ENCODE peak calls at places on chromosomes 1 and 21, in six cellular contexts. K is K562, R is IMR-90, P is Peyer's patch, Z is stomach, O is spleen. X is an unnamed sample. For H3K27me3, the result is how much of the 10 kb centered on the place peaks cover.

GRCh38 chr1:183168308-183168707 is 17.8 kb upstream of the LAMC2 start:
- DNase-seq in K (no peak), R (no peak), P (no peak), Z (no peak), O (no peak), X (no peak)

GRCh38 chr1:89525169-89525855 is 683 bp downstream of the LRRC8B start:
- DNase-seq in K (peak), R (no peak), P (peak), Z (no peak), O (no peak), X (peak)

GRCh38 chr1:240691521-240692338 is 79.8 kb upstream of the GREM2 start:
- DNase-seq in K (no peak), R (peak), P (no peak), Z (peak), O (no peak), X (no peak)

GRCh38 chr1:240000634-240001033 is 91.0 kb upstream of the FMN2 start:
- DNase-seq in K (no peak), R (peak), P (no peak), Z (no peak), O (no peak), X (no peak)

GRCh38 chr1:8947127-8947691 is 1.5 kb downstream of the CA6 start:
- DNase-seq in K (no peak), R (no peak), P (no peak), Z (no peak), O (peak), X (no peak)

GRCh38 chr1:6603851-6604558 is 1.3 kb upstream of the KLHL21 start:
- DNase-seq in K (peak), R (peak), P (no peak), Z (peak), O (peak), X (peak)

GRCh38 chr1:2070800-2071530 is 20.8 kb downstream of the PRKCZ start:
- DNase-seq in K (no peak), R (no peak), P (no peak), Z (no peak), O (no peak), X (peak)

GRCh38 chr1:163055531-163055930 is 13.6 kb upstream of the RGS4 start:
- DNase-seq in K (no peak), R (no peak), P (no peak), Z (no peak), O (no peak), X (no peak)

GRCh38 chr21:45513741-45514310 is 28.4 kb downstream of the SLC19A1 start:
- DNase-seq in K (no peak), R (no peak), P (no peak), Z (no peak), O (peak), X (no peak)

GRCh38 chr21:46021398-46021797 is 39.8 kb downstream of the COL6A1 start:
- DNase-seq in K (no peak), R (no peak), P (no peak), Z (no peak), O (no peak), X (no peak)

GRCh38 chr1:245704765-245705164 is 550.0 kb downstream of the KIF26B start:
- DNase-seq in K (no peak), R (peak), P (no peak), Z (no peak), O (peak), X (no peak)

GRCh38 chr1:186775881-186776560 is 52.7 kb upstream of the PLA2G4A start:
- DNase-seq in K (no peak), R (no peak), P (no peak), Z (no peak), O (no peak), X (no peak)

GRCh38 chr1:174428033-174428432 is 19.7 kb upstream of the GPR52 start:
- DNase-seq in K (no peak), R (no peak), P (no peak), Z (no peak), O (no peak), X (no peak)

GRCh38 chr1:46524843-46525242 is 26.6 kb downstream of the KNCN start:
- DNase-seq in K (no peak), R (no peak), P (no peak), Z (no peak), O (peak), X (no peak)

GRCh38 chr1:208243851-208244583 is at the start of gene PLXNA2:
- DNase-seq in K (peak), R (peak), P (peak), Z (peak), O (peak), X (peak)
- TF ChIP-seq POLR2A in K (no peak), R (no peak), P (peak), Z (no peak), O (no peak), X (peak)

GRCh38 chr1:37763791-37764741 is 854 bp downstream of the EPHA10 start:
- DNase-seq in K (peak), R (peak), P (no peak), Z (no peak), O (no peak), X (peak)
- H3K27me3 ChIP-seq in K (under half), R (under half), P (under half), Z (half or more), O (half or more), X (half or more)

GRCh38 chr1:226940806-226941067 is 643 bp downstream of the COQ8A start:
- DNase-seq in K (no peak), R (no peak), P (no peak), Z (no peak), O (no peak), X (no peak)

GRCh38 chr1:226939439-226940028 is 560 bp upstream of the COQ8A start:
- DNase-seq in K (peak), R (no peak), P (peak), Z (peak), O (peak), X (peak)

GRCh38 chr1:226938903-226939438 is 1.1 kb upstream of the COQ8A start:
- DNase-seq in K (no peak), R (peak), P (no peak), Z (no peak), O (no peak), X (no peak)

GRCh38 chr1:226940029-226940805 is at the start of gene COQ8A:
- DNase-seq in K (peak), R (peak), P (peak), Z (peak), O (peak), X (peak)

GRCh38 chr1:226937940-226938725 is 2.0 kb upstream of the COQ8A start:
- DNase-seq in K (no peak), R (no peak), P (no peak), Z (no peak), O (no peak), X (no peak)
- TF ChIP-seq POLR2A in K (no peak), R (no peak), P (no peak), Z (no peak), O (no peak), X (no peak)

GRCh38 chr21:33035147-33035546 is 9.4 kb downstream of the OLIG2 start:
- DNase-seq in K (no peak), R (no peak), P (no peak), Z (no peak), O (no peak), X (no peak)
- H3K27me3 ChIP-seq in K (half or more), R (under half), P (under half), Z (half or more), O (half or more), X (under half)

GRCh38 chr21:32727728-32728454 is at the start of gene SYNJ1:
- DNase-seq in K (peak), R (peak), P (peak), Z (peak), O (peak), X (peak)
- TF ChIP-seq POLR2A in K (peak), R (peak), P (peak), Z (peak), O (peak), X (no peak)

DNA sequence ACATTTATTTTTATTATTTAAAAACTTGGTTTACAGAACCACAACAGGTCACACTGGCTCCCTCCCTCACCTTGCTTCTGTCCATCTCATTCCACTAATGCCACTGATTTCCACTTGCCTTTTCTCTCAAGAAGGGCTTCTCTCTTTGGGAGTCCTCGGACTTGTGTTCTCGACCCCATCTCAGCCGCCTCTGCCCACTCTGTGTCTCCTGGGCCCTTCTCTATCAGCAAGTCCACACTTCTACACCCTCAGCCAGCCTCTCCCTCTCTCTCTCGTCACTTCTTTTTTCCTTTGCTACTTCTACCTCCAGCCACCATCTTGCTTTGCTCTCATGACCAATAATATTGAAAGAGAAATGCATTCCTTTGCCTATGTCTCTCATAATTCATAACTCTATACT is 129.4 kb downstream of the HMGB4 start:
- DNase-seq in K (no peak), R (no peak), P (no peak), Z (no peak), O (no peak), X (no peak)
- H3K27me3 ChIP-seq in K (under half), R (under half), P (under half), Z (under half), O (under half), X (under half)

GRCh38 chr1:154353460-154353904 is 28.2 kb downstream of the ATP8B2 start:
- DNase-seq in K (peak), R (peak), P (no peak), Z (peak), O (no peak), X (no peak)

GRCh38 chr1:154353966-154354365 is 28.6 kb downstream of the ATP8B2 start:
- DNase-seq in K (no peak), R (no peak), P (no peak), Z (no peak), O (no peak), X (no peak)

GRCh38 chr1:154351363-154352068 is 26.2 kb downstream of the ATP8B2 start:
- DNase-seq in K (no peak), R (no peak), P (no peak), Z (peak), O (no peak), X (no peak)

GRCh38 chr1:154352245-154352580 is 26.9 kb downstream of the ATP8B2 start:
- DNase-seq in K (no peak), R (no peak), P (no peak), Z (no peak), O (no peak), X (no peak)

DNA sequence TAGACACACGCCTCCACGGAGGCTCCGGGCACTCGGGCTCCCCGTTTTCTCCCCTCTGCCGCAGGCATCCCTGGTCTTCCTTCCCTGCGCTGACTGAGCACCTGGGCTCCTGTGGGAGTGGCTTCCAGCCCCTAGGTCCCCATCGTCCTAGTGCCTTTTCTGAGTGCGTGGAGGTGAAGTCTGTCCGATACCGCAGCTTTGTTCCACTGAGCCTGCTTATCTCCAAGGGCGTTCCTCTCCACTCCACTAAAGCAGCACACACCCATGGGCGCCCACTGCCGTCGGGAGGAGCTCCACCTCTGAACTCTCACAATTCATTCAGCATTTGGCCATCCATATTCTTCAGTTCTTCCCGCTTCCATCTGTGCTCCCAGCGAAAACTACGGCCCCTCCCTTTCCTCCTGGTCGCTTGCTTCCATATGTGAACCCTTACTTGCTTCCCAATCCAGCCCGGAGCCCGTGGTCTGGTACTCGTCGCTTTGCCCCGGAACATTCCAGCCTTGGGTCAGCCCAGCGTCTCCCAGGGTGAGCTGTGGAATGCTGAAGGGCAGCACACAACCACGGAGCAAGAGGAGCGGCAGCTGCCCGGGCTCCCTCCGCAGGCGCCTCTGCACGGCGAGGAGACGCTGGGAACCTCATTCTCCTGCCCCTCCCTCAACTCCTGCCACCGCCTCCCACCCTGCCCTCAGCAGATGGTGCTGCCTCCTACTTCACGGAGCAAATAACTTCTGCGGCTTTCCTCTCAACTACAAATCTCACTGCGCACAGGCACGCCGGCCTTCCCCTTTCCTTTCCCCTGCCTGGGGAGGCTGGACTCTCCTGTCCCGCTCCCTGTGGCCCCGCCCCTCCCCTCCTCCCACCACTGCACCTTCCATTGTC is 27.5 kb downstream of the ATP8B2 start:
- DNase-seq in K (peak), R (peak), P (peak), Z (peak), O (peak), X (peak)
- TF ChIP-seq POLR2A in K (no peak), R (no peak), P (peak), Z (no peak), O (no peak), X (no peak)

GRCh38 chr1:54995835-54996234 is 2.9 kb upstream of the BSND start:
- DNase-seq in K (no peak), R (no peak), P (no peak), Z (no peak), O (no peak), X (no peak)

GRCh38 chr1:54997711-54997986 is 1.1 kb upstream of the BSND start:
- DNase-seq in K (no peak), R (no peak), P (no peak), Z (no peak), O (no peak), X (no peak)

GRCh38 chr1:54998100-54998499 is 633 bp upstream of the BSND start:
- DNase-seq in K (no peak), R (no peak), P (no peak), Z (no peak), O (no peak), X (no peak)

GRCh38 chr1:54996359-54996868 is 2.3 kb upstream of the BSND start:
- DNase-seq in K (peak), R (peak), P (peak), Z (peak), O (peak), X (peak)

DNA sequence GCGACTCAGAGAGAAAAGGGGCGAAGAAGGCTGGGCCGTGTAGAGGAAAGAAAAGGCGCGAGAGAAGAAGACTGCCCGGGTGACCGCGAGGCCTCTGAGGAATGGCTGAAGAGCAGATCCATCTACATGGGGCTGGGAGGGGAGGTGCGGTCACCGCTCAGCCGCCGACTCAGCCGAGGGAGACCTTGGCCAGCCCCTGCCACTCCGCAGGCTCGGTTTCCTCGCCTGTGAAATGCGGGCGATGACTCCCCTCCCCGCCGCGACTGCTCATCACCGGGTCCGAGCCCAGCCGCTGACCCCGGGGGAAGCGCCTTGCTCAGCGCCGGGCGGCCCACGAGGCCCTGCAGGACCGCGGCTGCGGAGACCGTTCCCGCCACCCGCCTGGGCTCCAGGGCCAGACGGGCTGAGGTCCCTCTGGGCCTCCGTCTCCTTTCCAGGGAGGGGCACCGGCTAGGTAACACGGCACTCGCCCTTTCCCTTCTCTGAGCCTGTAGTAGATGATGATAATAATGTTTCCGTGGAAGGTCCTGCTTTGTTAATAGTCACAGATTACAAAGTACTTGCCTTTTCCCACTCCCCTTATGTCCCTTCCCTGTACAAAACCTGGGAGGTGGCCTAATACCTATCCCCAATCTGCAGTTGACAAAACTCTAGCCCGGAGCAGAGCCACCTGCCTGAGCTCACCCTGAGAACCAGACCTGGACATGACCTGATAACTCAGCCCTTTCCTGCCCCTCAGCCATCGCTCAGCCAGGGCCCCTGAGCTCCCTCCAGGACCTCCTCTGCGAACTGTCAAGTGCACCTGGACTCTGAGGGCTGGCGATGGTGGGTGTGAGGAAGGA is 1.6 kb upstream of the BSND start:
- DNase-seq in K (peak), R (no peak), P (no peak), Z (no peak), O (no peak), X (no peak)
- H3K27me3 ChIP-seq in K (half or more), R (half or more), P (under half), Z (half or more), O (half or more), X (half or more)

GRCh38 chr1:153795325-153795837 is 20.2 kb downstream of the SLC27A3 start:
- DNase-seq in K (no peak), R (no peak), P (no peak), Z (peak), O (peak), X (no peak)
- TF ChIP-seq POLR2A in K (no peak), R (no peak), P (no peak), Z (no peak), O (no peak), X (no peak)

GRCh38 chr1:212610575-212610967 is 2.0 kb downstream of the ATF3 start:
- DNase-seq in K (no peak), R (no peak), P (no peak), Z (no peak), O (no peak), X (no peak)
- H3K27me3 ChIP-seq in K (under half), R (under half), P (under half), Z (under half), O (half or more), X (under half)